ENCODE peak calls at places on chromosomes 7 and 10, in four cellular contexts. One of them, this sample, is unnamed.

GRCh38 chr7:94276797-94277196 is 117.9 kb upstream of the COL1A2 start:
- DNase-seq in EH: peak; percentile 68
- DNase-seq in D341Med: no peak
- DNase-seq in GM23248: peak; percentile 65
- DNase-seq in this sample: peak; percentile 59

GRCh38 chr7:116593359-116594075 is 68.7 kb downstream of the CAV1 start:
- DNase-seq in D341Med: no peak
- DNase-seq in EH: no peak
- DNase-seq in GM23248: no peak
- DNase-seq in this sample: no peak

GRCh38 chr10:104337985-104338735 is at the start of gene ITPRIP:
- DNase-seq in EH: peak; percentile 90
- DNase-seq in D341Med: peak; percentile 70
- DNase-seq in GM23248: peak; percentile 93
- DNase-seq in this sample: peak; percentile 84

GRCh38 chr7:37510043-37510634 is 61.5 kb upstream of the ELMO1 start:
- DNase-seq in D341Med: peak; percentile 38
- DNase-seq in EH: no peak
- DNase-seq in GM23248: peak; percentile 32
- DNase-seq in this sample: no peak

GRCh38 chr10:92735938-92736337 is 46.2 kb downstream of the HHEX start:
- DNase-seq in D341Med: no peak
- DNase-seq in GM23248: no peak
- DNase-seq in EH: no peak
- DNase-seq in this sample: no peak

GRCh38 chr10:132981173-132981555 is 38.8 kb upstream of the CFAP46 start:
- DNase-seq in D341Med: no peak
- DNase-seq in EH: no peak
- DNase-seq in GM23248: no peak
- DNase-seq in this sample: no peak

GRCh38 chr10:104076743-104077160 is 8.9 kb downstream of the COL17A1 start:
- DNase-seq in EH: peak; percentile 54
- DNase-seq in GM23248: peak; percentile 12
- DNase-seq in D341Med: no peak
- DNase-seq in this sample: peak; percentile 75

GRCh38 chr10:5538446-5538845 is 13.7 kb downstream of the CALML3 start:
- DNase-seq in GM23248: peak; percentile 48
- DNase-seq in D341Med: no peak
- DNase-seq in EH: peak; percentile 73
- DNase-seq in this sample: peak; percentile 94

GRCh38 chr7:35993663-35994622 is 159.1 kb upstream of the EEPD1 start:
- DNase-seq in EH: peak; percentile 51
- DNase-seq in D341Med: no peak
- DNase-seq in GM23248: peak; percentile 15
- DNase-seq in this sample: peak; percentile 23

GRCh38 chr7:106720641-106721040 is 59.7 kb upstream of the CCDC71L start:
- DNase-seq in GM23248: no peak
- DNase-seq in EH: no peak
- DNase-seq in D341Med: no peak
- DNase-seq in this sample: no peak

GRCh38 chr10:114576716-114577115 is 81.4 kb downstream of the ABLIM1 start:
- DNase-seq in EH: no peak
- DNase-seq in GM23248: no peak
- DNase-seq in D341Med: no peak
- DNase-seq in this sample: no peak

GRCh38 chr10:21526952-21527633 is 1.6 kb upstream of the SKIDA1 start:
- DNase-seq in GM23248: peak; percentile 84
- DNase-seq in D341Med: peak; percentile 52
- DNase-seq in EH: peak; percentile 75
- DNase-seq in this sample: peak; percentile 82

GRCh38 chr7:139108256-139109187 is 998 bp downstream of the ZC3HAV1 start:
- DNase-seq in GM23248: peak; percentile 55
- DNase-seq in EH: peak; percentile 30
- DNase-seq in D341Med: no peak
- DNase-seq in this sample: peak; percentile 22